ENCODE peak calls at places on chromosomes 12 and 14, in ten cellular contexts. One of them, this sample, is unnamed.

GRCh38 chr14:93049295-93049694 is 66.4 kb downstream of the ITPK1 start:
- DNase-seq in dorsolateral prefrontal cortex: no peak
- DNase-seq in neuronal stem cell: no peak
- DNase-seq in RCC 7860: no peak
- DNase-seq in suprapubic skin: no peak
- DNase-seq in A172: no peak
- DNase-seq in hypothalamus: no peak
- DNase-seq in tibial artery: no peak
- DNase-seq in left ventricle myocardium superior: no peak
- DNase-seq in nucleus accumbens: no peak
- DNase-seq in this sample: no peak

GRCh38 chr12:2682301-2683282 is 112.2 kb upstream of the FKBP4 start:
- DNase-seq in dorsolateral prefrontal cortex: no peak
- DNase-seq in RCC 7860: no peak
- DNase-seq in hypothalamus: no peak
- DNase-seq in nucleus accumbens: no peak
- DNase-seq in left ventricle myocardium superior: no peak
- DNase-seq in tibial artery: no peak
- DNase-seq in neuronal stem cell: peak
- DNase-seq in A172: peak
- DNase-seq in suprapubic skin: no peak
- DNase-seq in this sample: no peak

GRCh38 chr14:101853455-101854018 is 92.0 kb downstream of the PPP2R5C start:
- DNase-seq in tibial artery: no peak
- DNase-seq in hypothalamus: no peak
- DNase-seq in nucleus accumbens: no peak
- DNase-seq in neuronal stem cell: no peak
- DNase-seq in A172: no peak
- DNase-seq in left ventricle myocardium superior: no peak
- DNase-seq in dorsolateral prefrontal cortex: no peak
- DNase-seq in RCC 7860: no peak
- DNase-seq in suprapubic skin: no peak
- DNase-seq in this sample: no peak

GRCh38 chr12:25718081-25718731 is 165.1 kb upstream of the LMNTD1 start:
- DNase-seq in RCC 7860: no peak
- DNase-seq in neuronal stem cell: no peak
- DNase-seq in left ventricle myocardium superior: no peak
- DNase-seq in nucleus accumbens: no peak
- DNase-seq in hypothalamus: no peak
- DNase-seq in tibial artery: no peak
- DNase-seq in A172: no peak
- DNase-seq in dorsolateral prefrontal cortex: no peak
- DNase-seq in suprapubic skin: no peak
- DNase-seq in this sample: no peak

GRCh38 chr14:66443158-66443695 is 42.9 kb upstream of the CCDC196 start:
- DNase-seq in neuronal stem cell: no peak
- DNase-seq in suprapubic skin: no peak
- DNase-seq in RCC 7860: peak
- DNase-seq in tibial artery: no peak
- DNase-seq in A172: peak
- DNase-seq in dorsolateral prefrontal cortex: no peak
- DNase-seq in left ventricle myocardium superior: no peak
- DNase-seq in nucleus accumbens: no peak
- DNase-seq in hypothalamus: no peak
- DNase-seq in this sample: no peak

GRCh38 chr14:89534896-89535615 is 118.0 kb upstream of the FOXN3 start:
- DNase-seq in hypothalamus: no peak
- DNase-seq in left ventricle myocardium superior: no peak
- DNase-seq in neuronal stem cell: no peak
- DNase-seq in RCC 7860: no peak
- DNase-seq in tibial artery: no peak
- DNase-seq in suprapubic skin: no peak
- DNase-seq in dorsolateral prefrontal cortex: no peak
- DNase-seq in nucleus accumbens: no peak
- DNase-seq in A172: no peak
- DNase-seq in this sample: no peak

GRCh38 chr14:80110721-80111120 is 100.6 kb downstream of the DIO2 start:
- DNase-seq in hypothalamus: no peak
- DNase-seq in nucleus accumbens: no peak
- DNase-seq in neuronal stem cell: no peak
- DNase-seq in tibial artery: no peak
- DNase-seq in suprapubic skin: no peak
- DNase-seq in RCC 7860: no peak
- DNase-seq in A172: no peak
- DNase-seq in dorsolateral prefrontal cortex: no peak
- DNase-seq in left ventricle myocardium superior: no peak
- DNase-seq in this sample: no peak

GRCh38 chr12:124923906-124924734 is 9.7 kb upstream of the UBC start:
- DNase-seq in suprapubic skin: no peak
- DNase-seq in nucleus accumbens: no peak
- DNase-seq in tibial artery: peak
- DNase-seq in neuronal stem cell: no peak
- DNase-seq in RCC 7860: peak
- DNase-seq in dorsolateral prefrontal cortex: no peak
- DNase-seq in left ventricle myocardium superior: no peak
- DNase-seq in A172: peak
- DNase-seq in hypothalamus: no peak
- DNase-seq in this sample: no peak

This sample was measured in Right ventricle myocardium inferior.